ENCODE peak calls at places on chromosomes 13 and 19, in five cellular contexts. L is ELR, E is neural crest cell, H is kidney tubule cell, K is AG09319. P is an unnamed sample.

GRCh38 chr13:37488682-37489081 is 109.9 kb downstream of the POSTN start:
- DNase-seq in E (no peak), L (peak; percentile 35), K (no peak), H (peak; percentile 0), P (no peak)

GRCh38 chr19:36851898-36852297 is 1.2 kb downstream of the ZNF345 start:
- DNase-seq in K (no peak), E (no peak), H (no peak), L (no peak), P (no peak)

GRCh38 chr13:75556961-75557360 is 7.4 kb downstream of the UCHL3 start:
- DNase-seq in H (no peak), E (no peak), L (no peak), K (no peak), P (no peak)

GRCh38 chr13:23584275-23584674 is 14.1 kb downstream of the TNFRSF19 start:
- DNase-seq in H (no peak), L (peak; percentile 33), K (no peak), E (no peak), P (no peak)

GRCh38 chr13:29676941-29677452 is 81.5 kb upstream of the SLC7A1 start:
- DNase-seq in E (no peak), H (peak; percentile 73), K (no peak), L (peak; percentile 46), P (peak; percentile 31)

GRCh38 chr19:31338069-31338767 is 11.0 kb downstream of the TSHZ3 start:
- DNase-seq in H (peak; percentile 13), E (peak; percentile 48), L (peak; percentile 58), K (no peak), P (no peak)

GRCh38 chr19:12872941-12873890 is 8.0 kb downstream of the DNASE2 start:
- DNase-seq in K (no peak), E (no peak), L (peak; percentile 63), H (peak; percentile 67), P (peak; percentile 62)

GRCh38 chr13:99085139-99085845 is 107.4 kb upstream of the DOCK9 start:
- DNase-seq in L (no peak), E (no peak), K (no peak), H (peak; percentile 9), P (no peak)

GRCh38 chr13:43333176-43333575 is 309.8 kb downstream of the DNAJC15 start:
- DNase-seq in L (no peak), E (no peak), H (no peak), K (no peak), P (no peak)

GRCh38 chr19:46192990-46193650 is 36.4 kb upstream of the IGFL1 start:
- DNase-seq in L (peak; percentile 72), K (no peak), H (peak; percentile 66), E (no peak), P (peak; percentile 82)

GRCh38 chr13:44416297-44416696 is 42.7 kb downstream of the SERP2 start:
- DNase-seq in K (no peak), L (no peak), H (no peak), E (no peak), P (no peak)

GRCh38 chr13:42832341-42833153 is 51.2 kb downstream of the FAM216B start:
- DNase-seq in E (no peak), L (peak; percentile 91), K (peak; percentile 87), H (peak; percentile 68), P (no peak)

GRCh38 chr19:2922987-2923386 is 21.8 kb downstream of the ZNF77 start:
- DNase-seq in E (no peak), H (peak; percentile 70), K (no peak), L (peak; percentile 39), P (no peak)

GRCh38 chr19:1582201-1582600 is 10.5 kb downstream of the MBD3 start:
- DNase-seq in E (no peak), H (no peak), L (no peak), K (no peak), P (no peak)